ENCODE peak calls at places on chromosomes 11 and 22, in seven cellular contexts. D, G, T, U, N, C and O are unnamed samples.

GRCh38 chr11:69403556-69404215 is 77.8 kb upstream of the LINC01488 start:
- DNase-seq in D (peak), G (no peak), T (no peak), U (no peak), N (no peak), C (peak), O (no peak)

GRCh38 chr11:133896642-133897330 is 51.5 kb upstream of the SPATA19 start:
- DNase-seq in D (no peak), G (no peak), T (peak), U (no peak), N (no peak), C (no peak), O (no peak)

GRCh38 chr11:123507043-123507442 is 77.0 kb downstream of the GRAMD1B start:
- DNase-seq in D (no peak), G (no peak), T (no peak), U (no peak), N (no peak), C (no peak), O (no peak)

GRCh38 chr22:16974298-16975084 is 33.5 kb downstream of the GAB4 start:
- DNase-seq in D (no peak), G (no peak), T (no peak), U (no peak), N (no peak), C (no peak), O (no peak)

GRCh38 chr11:94120946-94121345 is 7.7 kb upstream of the PANX1 start:
- DNase-seq in D (peak), G (no peak), T (no peak), U (no peak), N (no peak), C (no peak), O (no peak)

GRCh38 chr22:23397618-23398567 is 182.2 kb downstream of the IGLL1 start:
- DNase-seq in D (no peak), G (no peak), T (peak), U (peak), N (no peak), C (no peak), O (no peak)

GRCh38 chr22:39308614-39309363 is 10.6 kb downstream of the RPL3 start:
- DNase-seq in D (peak), G (peak), T (peak), U (no peak), N (peak), C (peak), O (peak)

GRCh38 chr11:35367491-35367890 is 51.9 kb downstream of the SLC1A2 start:
- DNase-seq in D (peak), G (no peak), T (no peak), U (no peak), N (peak), C (no peak), O (no peak)

GRCh38 chr11:93234602-93235207 is 36.9 kb upstream of the SLC36A4 start:
- DNase-seq in D (peak), G (peak), T (peak), U (peak), N (peak), C (peak), O (peak)

GRCh38 chr11:45233121-45233803 is 52.9 kb downstream of the SYT13 start:
- DNase-seq in D (peak), G (peak), T (peak), U (peak), N (peak), C (peak), O (peak)

GRCh38 chr11:117641008-117641915 is 155.8 kb downstream of the DSCAML1 start:
- DNase-seq in D (no peak), G (no peak), T (peak), U (peak), N (no peak), C (no peak), O (no peak)

DNA sequence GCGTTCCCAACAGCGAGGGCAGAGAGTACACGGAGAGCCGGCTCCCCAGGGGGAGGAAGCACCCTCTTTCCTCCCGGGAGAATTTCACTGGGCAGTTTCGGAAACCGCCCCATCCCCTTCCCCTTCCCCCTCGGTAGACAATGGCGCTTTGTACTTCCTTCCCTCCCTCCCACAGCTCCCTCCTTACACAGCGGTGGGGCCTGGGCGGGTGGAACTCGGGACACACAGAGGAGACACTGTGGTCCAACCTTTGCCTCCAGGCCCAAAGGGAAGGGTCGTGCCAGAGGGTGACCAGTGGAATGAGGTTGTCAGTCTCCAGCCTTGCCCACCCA is 4.3 kb downstream of the SMTN start:
- DNase-seq in D (no peak), G (no peak), T (peak), U (no peak), N (peak), C (peak), O (no peak)
- H3K4me3 ChIP-seq in D (peak), G (peak), T (peak), U (peak), N (peak), C (no peak), O (no peak)

GRCh38 chr22:37460684-37461083 is 25.5 kb downstream of the MFNG start:
- DNase-seq in D (no peak), G (no peak), T (no peak), U (no peak), N (no peak), C (no peak), O (no peak)

GRCh38 chr22:37462426-37462825 is 23.8 kb downstream of the MFNG start:
- DNase-seq in D (no peak), G (no peak), T (no peak), U (no peak), N (no peak), C (no peak), O (no peak)

GRCh38 chr22:37456351-37456750 is 29.1 kb upstream of the ELFN2 start:
- DNase-seq in D (no peak), G (no peak), T (no peak), U (no peak), N (no peak), C (no peak), O (no peak)

GRCh38 chr22:37457093-37457893 is 28.9 kb downstream of the MFNG start:
- DNase-seq in D (peak), G (no peak), T (no peak), U (peak), N (peak), C (peak), O (peak)

GRCh38 chr22:37459211-37459610 is 27.0 kb downstream of the MFNG start:
- DNase-seq in D (no peak), G (no peak), T (no peak), U (no peak), N (peak), C (peak), O (no peak)
- H3K4me3 ChIP-seq in D (no peak), G (no peak), T (no peak), U (no peak), N (no peak), C (no peak), O (no peak)

GRCh38 chr11:82004537-82005213 is 729.0 kb downstream of the FAM181B start:
- DNase-seq in D (peak), G (no peak), T (no peak), U (no peak), N (no peak), C (no peak), O (no peak)
- H3K4me3 ChIP-seq in D (no peak), G (no peak), T (no peak), U (no peak), N (no peak), C (no peak), O (no peak)

GRCh38 chr11:34044664-34045485 is 6.7 kb upstream of the CAPRIN1 start:
- DNase-seq in D (peak), G (peak), T (no peak), U (peak), N (peak), C (no peak), O (peak)
- H3K4me3 ChIP-seq in D (peak), G (no peak), T (no peak), U (no peak), N (no peak), C (no peak), O (no peak)

GRCh38 chr11:130145975-130146776 is 13.4 kb upstream of the ST14 start:
- DNase-seq in D (peak), G (no peak), T (no peak), U (peak), N (no peak), C (peak), O (peak)
- H3K4me3 ChIP-seq in D (no peak), G (no peak), T (no peak), U (no peak), N (no peak), C (no peak), O (no peak)

DNA sequence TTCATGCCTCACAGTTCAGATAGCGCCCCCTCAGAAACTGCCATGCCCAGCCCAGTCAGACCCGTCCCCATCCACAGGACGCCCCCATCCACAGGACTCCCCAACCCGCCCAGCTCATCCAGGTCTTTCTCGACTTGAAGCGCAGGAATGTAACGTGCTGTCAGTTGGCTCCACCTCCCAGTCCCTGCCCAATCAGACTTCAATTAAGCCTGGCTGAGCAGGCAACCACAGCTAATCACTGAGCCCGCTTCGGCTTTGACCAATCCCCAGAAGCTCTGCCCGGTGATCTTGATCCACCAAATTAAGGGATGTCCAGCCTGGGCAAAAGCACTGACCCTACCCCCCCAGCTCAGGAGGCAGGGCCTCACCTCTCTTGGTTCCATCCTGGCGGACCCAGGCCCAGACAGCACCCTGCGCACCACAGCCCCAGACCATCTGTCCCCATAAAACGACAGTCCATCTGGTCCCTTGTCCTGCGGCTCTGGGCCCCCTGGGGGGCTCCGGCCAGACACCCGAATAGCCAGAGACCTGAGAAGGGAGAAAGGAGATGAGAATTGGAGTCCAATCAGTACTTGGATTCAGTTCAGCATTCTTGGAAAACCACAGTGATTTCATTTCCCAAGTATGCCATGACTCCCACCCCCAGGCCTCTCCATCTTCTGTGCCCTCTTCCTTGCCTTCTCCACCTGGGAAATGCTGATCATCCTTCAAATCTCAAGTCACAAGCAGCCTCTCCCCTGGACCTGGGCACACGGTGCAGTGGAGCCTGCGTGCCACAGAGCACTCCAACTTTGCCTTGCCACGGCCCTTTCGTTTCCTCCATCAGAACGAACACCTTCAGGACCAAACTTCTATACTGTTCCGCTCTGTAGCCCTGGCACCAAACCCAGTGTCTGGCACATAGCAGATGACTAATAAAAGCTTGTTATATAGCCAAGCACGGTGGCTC is 10.7 kb upstream of the MFNG start:
- DNase-seq in D (peak), G (peak), T (no peak), U (no peak), N (peak), C (no peak), O (peak)
- H3K4me3 ChIP-seq in D (no peak), G (no peak), T (no peak), U (no peak), N (no peak), C (no peak), O (no peak)

GRCh38 chr22:50297510-50298265 is 9.8 kb downstream of the PLXNB2 start:
- DNase-seq in D (no peak), G (no peak), T (no peak), U (no peak), N (no peak), C (no peak), O (no peak)

GRCh38 chr22:50299724-50300619 is 7.5 kb downstream of the PLXNB2 start:
- DNase-seq in D (no peak), G (no peak), T (no peak), U (no peak), N (no peak), C (no peak), O (no peak)

GRCh38 chr22:50298266-50298637 is 9.2 kb downstream of the PLXNB2 start:
- DNase-seq in D (no peak), G (no peak), T (no peak), U (no peak), N (no peak), C (no peak), O (no peak)

GRCh38 chr22:50300620-50301257 is 6.7 kb downstream of the PLXNB2 start:
- DNase-seq in D (no peak), G (no peak), T (no peak), U (no peak), N (no peak), C (no peak), O (no peak)

GRCh38 chr22:50298937-50299656 is 8.3 kb downstream of the PLXNB2 start:
- DNase-seq in D (no peak), G (no peak), T (no peak), U (no peak), N (no peak), C (no peak), O (no peak)
- H3K4me3 ChIP-seq in D (no peak), G (no peak), T (peak), U (peak), N (no peak), C (no peak), O (no peak)